ENCODE peak calls at places on chromosomes 6 and 20, in ten cellular contexts. E is BE2C, B is posterior cingulate gyrus, U is astrocyte of the spinal cord, D is uterus, I is H1, F is neural progenitor cell, K is IMR-90, M is left cardiac atrium, H is NCI-H2227 treated with DMSO at 0.1 percent for 48 hours. R is an unnamed sample.

GRCh38 chr6:106783631-106784566 is 154.5 kb downstream of the QRSL1 start:
- DNase-seq in E (no peak), B (no peak), U (no peak), D (no peak), I (no peak), F (no peak), K (no peak), M (no peak), H (no peak), R (no peak)

GRCh38 chr6:46329568-46329967 is 158.8 kb upstream of the ENPP5 start:
- DNase-seq in E (no peak), B (no peak), U (peak), D (no peak), I (no peak), F (no peak), K (no peak), M (no peak), H (no peak), R (no peak)

GRCh38 chr20:32959351-32960221 is 44.6 kb downstream of the SUN5 start:
- DNase-seq in E (no peak), B (no peak), U (no peak), D (no peak), I (peak), F (no peak), K (no peak), M (no peak), H (no peak), R (no peak)

GRCh38 chr6:79461205-79461604 is 76.0 kb downstream of the LCA5 start:
- DNase-seq in E (no peak), B (no peak), U (no peak), D (no peak), I (no peak), F (no peak), K (no peak), M (no peak), H (no peak), R (no peak)

GRCh38 chr20:51385941-51386530 is 156.5 kb downstream of the NFATC2 start:
- DNase-seq in E (peak), B (no peak), U (peak), D (no peak), I (no peak), F (peak), K (peak), M (no peak), H (no peak), R (peak)

GRCh38 chr6:110996661-110997060 is 14.8 kb downstream of the RPF2 start:
- DNase-seq in E (no peak), B (no peak), U (no peak), D (no peak), I (no peak), F (no peak), K (no peak), M (no peak), H (no peak), R (no peak)

GRCh38 chr20:14879020-14879697 is 541.7 kb upstream of the FLRT3 start:
- DNase-seq in E (no peak), B (no peak), U (peak), D (no peak), I (no peak), F (no peak), K (peak), M (no peak), H (no peak), R (no peak)

GRCh38 chr6:105994522-105995402 is 91.4 kb upstream of the PRDM1 start:
- DNase-seq in E (peak), B (peak), U (peak), D (peak), I (peak), F (peak), K (peak), M (peak), H (peak), R (peak)

GRCh38 chr6:8530775-8531435 is 95.6 kb upstream of the SLC35B3 start:
- DNase-seq in E (no peak), B (no peak), U (no peak), D (no peak), I (no peak), F (peak), K (no peak), M (no peak), H (peak), R (no peak)